ENCODE peak calls at places on chromosomes 16 and 17, in ten cellular contexts. L, N, W, Q, Z, T, Y, A, B and P are unnamed samples.

GRCh38 chr17:40820228-40820838 is 2.1 kb downstream of the KRT10 start:
- DNase-seq in A (no peak), Z (no peak), N (no peak), T (no peak), B (no peak), Q (no peak), L (no peak), Y (no peak), W (no peak), P (no peak)

GRCh38 chr16:31480851-31481250 is 2.1 kb upstream of the SLC5A2 start:
- DNase-seq in W (no peak), Z (no peak), Y (peak), Q (no peak), L (no peak), A (peak), B (no peak), N (no peak), T (no peak), P (no peak)

GRCh38 chr17:41617698-41618097 is 5.1 kb upstream of the KRT16 start:
- DNase-seq in Q (no peak), L (no peak), T (no peak), Y (no peak), W (no peak), N (no peak), A (no peak), Z (no peak), B (no peak), P (no peak)

GRCh38 chr17:77402159-77402731 is 261.5 kb downstream of the SEC14L1 start:
- DNase-seq in B (no peak), T (no peak), N (no peak), Z (no peak), A (no peak), Q (no peak), L (no peak), Y (no peak), W (no peak), P (no peak)

GRCh38 chr17:71032746-71033273 is 863.5 kb downstream of the KCNJ2 start:
- DNase-seq in B (no peak), Y (no peak), N (peak), A (no peak), L (no peak), Q (no peak), Z (peak), T (no peak), W (no peak), P (no peak)

GRCh38 chr16:35599429-35600165 is 2140.2 kb downstream of the TP53TG3F start:
- DNase-seq in L (no peak), Y (no peak), W (no peak), N (no peak), B (no peak), T (no peak), Z (no peak), Q (no peak), A (no peak), P (no peak)

GRCh38 chr17:48439875-48440505 is 10.0 kb upstream of the SKAP1 start:
- DNase-seq in W (no peak), A (no peak), Z (no peak), T (no peak), Q (no peak), Y (peak), N (no peak), B (peak), L (peak), P (peak)

GRCh38 chr16:87949071-87949744 is 2.0 kb upstream of the BANP start:
- DNase-seq in N (no peak), W (no peak), Q (no peak), B (no peak), A (no peak), L (no peak), Y (no peak), T (no peak), Z (no peak), P (no peak)

GRCh38 chr16:83835972-83836566 is 28.3 kb downstream of the HSBP1 start:
- DNase-seq in N (no peak), Z (no peak), T (no peak), L (no peak), A (peak), Q (no peak), B (no peak), W (peak), Y (peak), P (no peak)

GRCh38 chr17:82396601-82397435 is 21.3 kb upstream of the HEXD start:
- DNase-seq in T (no peak), N (no peak), A (peak), Q (no peak), Z (no peak), L (no peak), W (peak), B (no peak), Y (peak), P (no peak)

GRCh38 chr17:80297996-80298560 is 37.4 kb downstream of the RNF213 start:
- DNase-seq in W (no peak), Q (no peak), L (no peak), A (no peak), B (no peak), T (no peak), Y (no peak), Z (no peak), N (no peak), P (no peak)

GRCh38 chr17:8151120-8151640 is 1.0 kb downstream of the PER1 start:
- DNase-seq in W (peak), N (peak), T (peak), Y (peak), Q (peak), A (peak), Z (peak), L (peak), B (peak), P (peak)

GRCh38 chr17:50129303-50129945 is 536 bp downstream of the SAMD14 start:
- DNase-seq in W (peak), Z (peak), N (peak), A (peak), T (no peak), B (peak), L (peak), Y (peak), Q (no peak), P (peak)

GRCh38 chr17:42608692-42609181 is 437 bp downstream of the RETREG3 start:
- DNase-seq in N (no peak), L (no peak), Q (no peak), W (no peak), T (peak), Y (no peak), Z (no peak), B (no peak), A (peak), P (peak)